ENCODE peak calls at places on chromosomes 2 and 18, in nine cellular contexts. X is LHCN-M2; B is IMR-90; J is activated CD4-positive, alpha-beta T cell treated with anti-CD3 and anti-CD28 coated beads, Interleukin-2, amount 10 ng/mL, durations not matched to agents 7 days and 5 days; S is HEK293T; V is GM13976; T is H54; P is CD8-positive, alpha-beta memory T cell; E is NCI-H774. Y is an unnamed sample.

GRCh38 chr18:50356036-50356945 is 18.6 kb upstream of the SKA1 start:
- DNase-seq in X (peak), B (no peak), J (no peak), S (no peak), V (peak), T (peak), P (no peak), E (no peak), Y (peak)

GRCh38 chr2:64666810-64667438 is 13.2 kb upstream of the SERTAD2 start:
- DNase-seq in X (no peak), B (no peak), J (peak), S (no peak), V (peak), T (no peak), P (no peak), E (no peak), Y (peak)

GRCh38 chr2:95297088-95297487 is at the start of gene KCNIP3:
- DNase-seq in X (no peak), B (no peak), J (no peak), S (no peak), V (no peak), T (no peak), P (no peak), E (peak), Y (peak)

GRCh38 chr2:120842456-120843439 is 107.1 kb downstream of the GLI2 start:
- DNase-seq in X (no peak), B (peak), J (no peak), S (no peak), V (no peak), T (no peak), P (no peak), E (no peak), Y (no peak)

GRCh38 chr2:8281234-8281633 is 400.6 kb upstream of the ID2 start:
- DNase-seq in X (no peak), B (no peak), J (no peak), S (no peak), V (no peak), T (no peak), P (no peak), E (no peak), Y (no peak)

GRCh38 chr2:47386551-47386950 is 16.4 kb upstream of the MSH2 start:
- DNase-seq in X (no peak), B (no peak), J (no peak), S (no peak), V (peak), T (no peak), P (no peak), E (no peak), Y (no peak)

GRCh38 chr18:61651880-61652268 is 240.9 kb downstream of the RNF152 start:
- DNase-seq in X (no peak), B (no peak), J (no peak), S (peak), V (no peak), T (no peak), P (no peak), E (peak), Y (no peak)

GRCh38 chr2:200274116-200275075 is 32.1 kb upstream of the SPATS2L start:
- DNase-seq in X (peak), B (peak), J (no peak), S (no peak), V (no peak), T (no peak), P (no peak), E (no peak), Y (peak)

GRCh38 chr2:190065839-190066238 is 3.3 kb upstream of the MSTN start:
- DNase-seq in X (no peak), B (peak), J (no peak), S (no peak), V (no peak), T (no peak), P (no peak), E (no peak), Y (no peak)

GRCh38 chr2:241272298-241272721 is 43.2 kb downstream of the HDLBP start:
- DNase-seq in X (peak), B (no peak), J (peak), S (peak), V (peak), T (peak), P (peak), E (no peak), Y (peak)

GRCh38 chr18:11872479-11873136 is 21.4 kb downstream of the CHMP1B start:
- DNase-seq in X (peak), B (no peak), J (no peak), S (peak), V (peak), T (no peak), P (no peak), E (no peak), Y (peak)

GRCh38 chr2:75787532-75788132 is 76.9 kb upstream of the GCFC2 start:
- DNase-seq in X (peak), B (peak), J (no peak), S (peak), V (no peak), T (peak), P (no peak), E (peak), Y (peak)

GRCh38 chr18:30999887-31000628 is 42.5 kb downstream of the DSC3 start:
- DNase-seq in X (no peak), B (no peak), J (no peak), S (no peak), V (no peak), T (no peak), P (no peak), E (no peak), Y (no peak)

GRCh38 chr2:159051133-159051532 is 82.7 kb downstream of the TANC1 start:
- DNase-seq in X (no peak), B (no peak), J (no peak), S (no peak), V (no peak), T (no peak), P (no peak), E (no peak), Y (no peak)

GRCh38 chr18:63271881-63272299 is 47.7 kb downstream of the BCL2 start:
- DNase-seq in X (no peak), B (no peak), J (no peak), S (no peak), V (no peak), T (no peak), P (no peak), E (no peak), Y (no peak)

GRCh38 chr2:66930499-66931165 is 466.5 kb upstream of the ETAA1 start:
- DNase-seq in X (no peak), B (no peak), J (no peak), S (no peak), V (no peak), T (no peak), P (no peak), E (no peak), Y (no peak)

GRCh38 chr2:68438455-68439303 is 28.4 kb downstream of the FBXO48 start:
- DNase-seq in X (no peak), B (no peak), J (no peak), S (no peak), V (peak), T (no peak), P (no peak), E (no peak), Y (no peak)

GRCh38 chr18:75854174-75854573 is 426.7 kb upstream of the SMIM21 start:
- DNase-seq in X (no peak), B (no peak), J (no peak), S (peak), V (no peak), T (no peak), P (no peak), E (no peak), Y (no peak)

GRCh38 chr18:70384181-70384790 is 95.4 kb downstream of the SOCS6 start:
- DNase-seq in X (peak), B (peak), J (no peak), S (no peak), V (no peak), T (no peak), P (no peak), E (no peak), Y (no peak)

GRCh38 chr18:44996261-44996660 is 315.6 kb downstream of the SETBP1 start:
- DNase-seq in X (no peak), B (no peak), J (no peak), S (no peak), V (peak), T (no peak), P (no peak), E (no peak), Y (no peak)

GRCh38 chr2:96692094-96692971 is 47.5 kb downstream of the LMAN2L start:
- DNase-seq in X (no peak), B (no peak), J (no peak), S (no peak), V (no peak), T (no peak), P (no peak), E (no peak), Y (no peak)

GRCh38 chr2:180970052-180970451 is 10.4 kb upstream of the UBE2E3 start:
- DNase-seq in X (no peak), B (no peak), J (no peak), S (no peak), V (no peak), T (no peak), P (no peak), E (no peak), Y (no peak)

GRCh38 chr2:241048949-241049343 is 50.5 kb downstream of the SNED1 start:
- DNase-seq in X (no peak), B (no peak), J (no peak), S (no peak), V (no peak), T (no peak), P (no peak), E (no peak), Y (no peak)

GRCh38 chr2:237159006-237159897 is 73.6 kb downstream of the COPS8 start:
- DNase-seq in X (no peak), B (no peak), J (no peak), S (no peak), V (no peak), T (no peak), P (no peak), E (no peak), Y (no peak)

GRCh38 chr2:131322209-131322608 is 41.8 kb downstream of the RAB6D start:
- DNase-seq in X (no peak), B (no peak), J (no peak), S (no peak), V (no peak), T (no peak), P (no peak), E (no peak), Y (no peak)

GRCh38 chr2:127558911-127559310 is 23.4 kb downstream of the MYO7B start:
- DNase-seq in X (no peak), B (no peak), J (no peak), S (no peak), V (no peak), T (no peak), P (no peak), E (no peak), Y (no peak)

GRCh38 chr2:138078153-138078552 is 113.9 kb downstream of the HNMT start:
- DNase-seq in X (no peak), B (no peak), J (no peak), S (no peak), V (no peak), T (no peak), P (no peak), E (no peak), Y (no peak)

GRCh38 chr2:15708161-15708560 is 116.5 kb downstream of the DDX1 start:
- DNase-seq in X (no peak), B (no peak), J (no peak), S (no peak), V (no peak), T (no peak), P (no peak), E (no peak), Y (no peak)

GRCh38 chr2:62340981-62341624 is 145.2 kb downstream of the B3GNT2 start:
- DNase-seq in X (peak), B (no peak), J (no peak), S (no peak), V (peak), T (no peak), P (no peak), E (peak), Y (peak)

GRCh38 chr2:236177967-236178909 is 10.1 kb upstream of the GBX2 start:
- DNase-seq in X (peak), B (peak), J (peak), S (peak), V (peak), T (peak), P (no peak), E (peak), Y (peak)

GRCh38 chr2:70887550-70888229 is 48.0 kb upstream of the ATP6V1B1 start:
- DNase-seq in X (peak), B (no peak), J (peak), S (no peak), V (peak), T (no peak), P (no peak), E (peak), Y (no peak)

GRCh38 chr2:221477697-221478096 is 94.4 kb downstream of the EPHA4 start:
- DNase-seq in X (no peak), B (no peak), J (no peak), S (no peak), V (no peak), T (no peak), P (no peak), E (no peak), Y (no peak)

GRCh38 chr2:159555651-159556392 is 60.5 kb downstream of the BAZ2B start:
- DNase-seq in X (no peak), B (no peak), J (no peak), S (no peak), V (no peak), T (no peak), P (no peak), E (no peak), Y (no peak)

GRCh38 chr2:14975401-14975800 is 342.9 kb downstream of the LRATD1 start:
- DNase-seq in X (no peak), B (peak), J (no peak), S (no peak), V (no peak), T (peak), P (no peak), E (no peak), Y (no peak)

GRCh38 chr2:230447455-230448451 is 31.8 kb downstream of the SP100 start:
- DNase-seq in X (no peak), B (no peak), J (peak), S (no peak), V (peak), T (no peak), P (no peak), E (no peak), Y (no peak)

GRCh38 chr2:134451347-134451630 is 197.4 kb downstream of the MGAT5 start:
- DNase-seq in X (no peak), B (no peak), J (no peak), S (no peak), V (no peak), T (no peak), P (no peak), E (no peak), Y (no peak)

GRCh38 chr2:178523596-178524134 is 43.4 kb downstream of the PLEKHA3 start:
- DNase-seq in X (peak), B (peak), J (no peak), S (peak), V (no peak), T (no peak), P (no peak), E (no peak), Y (no peak)